ENCODE peak calls at places on chromosomes 6 and 20, in seven cellular contexts. One of them, this sample, is unnamed.

GRCh38 chr20:8670900-8671229 is 398.0 kb upstream of the PLCB4 start:
- DNase-seq in astrocyte of the spinal cord: no peak
- DNase-seq in AG10803: peak
- DNase-seq in activated CD8-positive, alpha-beta T cell treated with anti-CD3 and anti-CD28 coated beads for 36 hours: no peak
- DNase-seq in mammary epithelial cell: no peak
- DNase-seq in GM13977: no peak
- DNase-seq in prostate gland: no peak
- DNase-seq in this sample: no peak

GRCh38 chr20:14838663-14839650 is 501.5 kb upstream of the FLRT3 start:
- DNase-seq in mammary epithelial cell: no peak
- DNase-seq in AG10803: peak
- DNase-seq in astrocyte of the spinal cord: peak
- DNase-seq in GM13977: no peak
- DNase-seq in prostate gland: peak
- DNase-seq in activated CD8-positive, alpha-beta T cell treated with anti-CD3 and anti-CD28 coated beads for 36 hours: no peak
- DNase-seq in this sample: no peak

GRCh38 chr20:32463642-32464400 is 105.7 kb downstream of the ASXL1 start:
- DNase-seq in AG10803: no peak
- DNase-seq in activated CD8-positive, alpha-beta T cell treated with anti-CD3 and anti-CD28 coated beads for 36 hours: no peak
- DNase-seq in prostate gland: peak
- DNase-seq in astrocyte of the spinal cord: no peak
- DNase-seq in mammary epithelial cell: no peak
- DNase-seq in GM13977: no peak
- DNase-seq in this sample: no peak

GRCh38 chr20:12061471-12061870 is 143.8 kb downstream of the BTBD3 start:
- DNase-seq in astrocyte of the spinal cord: no peak
- DNase-seq in AG10803: peak
- DNase-seq in GM13977: no peak
- DNase-seq in prostate gland: no peak
- DNase-seq in mammary epithelial cell: no peak
- DNase-seq in activated CD8-positive, alpha-beta T cell treated with anti-CD3 and anti-CD28 coated beads for 36 hours: no peak
- DNase-seq in this sample: no peak

GRCh38 chr6:118923035-118923434 is 11.9 kb downstream of the MCM9 start:
- DNase-seq in prostate gland: no peak
- DNase-seq in activated CD8-positive, alpha-beta T cell treated with anti-CD3 and anti-CD28 coated beads for 36 hours: no peak
- DNase-seq in astrocyte of the spinal cord: no peak
- DNase-seq in GM13977: no peak
- DNase-seq in AG10803: no peak
- DNase-seq in mammary epithelial cell: no peak
- DNase-seq in this sample: no peak

GRCh38 chr20:24727795-24728194 is 221.3 kb upstream of the CST7 start:
- DNase-seq in prostate gland: no peak
- DNase-seq in GM13977: no peak
- DNase-seq in mammary epithelial cell: no peak
- DNase-seq in AG10803: no peak
- DNase-seq in astrocyte of the spinal cord: no peak
- DNase-seq in activated CD8-positive, alpha-beta T cell treated with anti-CD3 and anti-CD28 coated beads for 36 hours: no peak
- DNase-seq in this sample: no peak

GRCh38 chr6:11354019-11354418 is 121.6 kb upstream of the NEDD9 start:
- DNase-seq in activated CD8-positive, alpha-beta T cell treated with anti-CD3 and anti-CD28 coated beads for 36 hours: peak
- DNase-seq in GM13977: no peak
- DNase-seq in prostate gland: peak
- DNase-seq in mammary epithelial cell: peak
- DNase-seq in astrocyte of the spinal cord: peak
- DNase-seq in AG10803: peak
- DNase-seq in this sample: no peak

GRCh38 chr6:25950297-25950696 is 12.3 kb upstream of the TRIM38 start:
- DNase-seq in prostate gland: no peak
- DNase-seq in astrocyte of the spinal cord: no peak
- DNase-seq in activated CD8-positive, alpha-beta T cell treated with anti-CD3 and anti-CD28 coated beads for 36 hours: no peak
- DNase-seq in AG10803: no peak
- DNase-seq in mammary epithelial cell: no peak
- DNase-seq in GM13977: no peak
- DNase-seq in this sample: no peak

GRCh38 chr20:50341050-50341449 is 150.4 kb downstream of the CEBPB start:
- DNase-seq in astrocyte of the spinal cord: no peak
- DNase-seq in AG10803: no peak
- DNase-seq in mammary epithelial cell: no peak
- DNase-seq in prostate gland: no peak
- DNase-seq in activated CD8-positive, alpha-beta T cell treated with anti-CD3 and anti-CD28 coated beads for 36 hours: no peak
- DNase-seq in GM13977: no peak
- DNase-seq in this sample: no peak

GRCh38 chr20:45783656-45784294 is 7.9 kb downstream of the WFDC3 start:
- DNase-seq in mammary epithelial cell: peak
- DNase-seq in AG10803: no peak
- DNase-seq in activated CD8-positive, alpha-beta T cell treated with anti-CD3 and anti-CD28 coated beads for 36 hours: no peak
- DNase-seq in GM13977: no peak
- DNase-seq in astrocyte of the spinal cord: peak
- DNase-seq in prostate gland: peak
- DNase-seq in this sample: no peak

GRCh38 chr6:24274441-24275083 is 83.3 kb downstream of the DCDC2 start:
- DNase-seq in AG10803: peak
- DNase-seq in prostate gland: no peak
- DNase-seq in mammary epithelial cell: peak
- DNase-seq in GM13977: peak
- DNase-seq in astrocyte of the spinal cord: peak
- DNase-seq in activated CD8-positive, alpha-beta T cell treated with anti-CD3 and anti-CD28 coated beads for 36 hours: no peak
- DNase-seq in this sample: peak

GRCh38 chr6:122654016-122654415 is 43.8 kb downstream of the PKIB start:
- DNase-seq in astrocyte of the spinal cord: peak
- DNase-seq in mammary epithelial cell: no peak
- DNase-seq in GM13977: no peak
- DNase-seq in prostate gland: no peak
- DNase-seq in AG10803: no peak
- DNase-seq in activated CD8-positive, alpha-beta T cell treated with anti-CD3 and anti-CD28 coated beads for 36 hours: no peak
- DNase-seq in this sample: no peak

GRCh38 chr6:129312865-129313264 is 397.1 kb downstream of the ARHGAP18 start:
- DNase-seq in prostate gland: no peak
- DNase-seq in mammary epithelial cell: peak
- DNase-seq in GM13977: no peak
- DNase-seq in AG10803: peak
- DNase-seq in astrocyte of the spinal cord: peak
- DNase-seq in activated CD8-positive, alpha-beta T cell treated with anti-CD3 and anti-CD28 coated beads for 36 hours: no peak
- DNase-seq in this sample: no peak

GRCh38 chr20:58818585-58819285 is 32.0 kb downstream of the GNAS-AS1 start:
- DNase-seq in prostate gland: no peak
- DNase-seq in GM13977: no peak
- DNase-seq in AG10803: peak
- DNase-seq in activated CD8-positive, alpha-beta T cell treated with anti-CD3 and anti-CD28 coated beads for 36 hours: peak
- DNase-seq in astrocyte of the spinal cord: peak
- DNase-seq in mammary epithelial cell: peak
- DNase-seq in this sample: no peak

GRCh38 chr6:135522975-135523692 is 25.6 kb upstream of the AHI1 start:
- DNase-seq in mammary epithelial cell: no peak
- DNase-seq in GM13977: no peak
- DNase-seq in AG10803: peak
- DNase-seq in astrocyte of the spinal cord: no peak
- DNase-seq in activated CD8-positive, alpha-beta T cell treated with anti-CD3 and anti-CD28 coated beads for 36 hours: no peak
- DNase-seq in prostate gland: no peak
- DNase-seq in this sample: no peak
- TF ChIP-seq CTCF in mammary epithelial cell: no peak
- TF ChIP-seq CTCF in GM13977: no peak
- TF ChIP-seq CTCF in AG10803: no peak
- TF ChIP-seq CTCF in astrocyte of the spinal cord: no peak
- TF ChIP-seq CTCF in activated CD8-positive, alpha-beta T cell treated with anti-CD3 and anti-CD28 coated beads for 36 hours: no peak
- TF ChIP-seq CTCF in prostate gland: no peak
- TF ChIP-seq CTCF in this sample: no peak

DNA sequence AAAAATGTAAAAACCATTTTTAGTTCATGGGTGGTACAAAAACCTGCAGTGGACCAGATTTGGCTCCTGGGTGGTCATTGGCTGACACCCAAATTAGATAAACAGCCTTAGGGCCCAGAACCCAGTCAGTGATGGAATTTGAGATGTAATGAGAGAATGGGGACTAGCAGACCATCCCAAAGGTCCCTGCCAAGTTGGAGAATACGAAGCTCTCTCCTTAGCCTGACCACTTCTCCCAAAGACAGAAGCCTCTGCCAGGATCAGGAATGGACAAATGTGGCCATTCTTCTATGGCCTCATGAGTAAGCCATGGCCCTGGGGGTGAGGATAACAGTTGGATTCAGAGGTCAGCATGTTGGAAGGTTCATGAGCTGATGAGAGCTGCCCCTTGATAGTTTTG is 194.6 kb downstream of the NFATC2 start:
- DNase-seq in activated CD8-positive, alpha-beta T cell treated with anti-CD3 and anti-CD28 coated beads for 36 hours: no peak
- DNase-seq in AG10803: no peak
- DNase-seq in GM13977: no peak
- DNase-seq in prostate gland: no peak
- DNase-seq in astrocyte of the spinal cord: no peak
- DNase-seq in mammary epithelial cell: no peak
- DNase-seq in this sample: no peak
- TF ChIP-seq CTCF in activated CD8-positive, alpha-beta T cell treated with anti-CD3 and anti-CD28 coated beads for 36 hours: no peak
- TF ChIP-seq CTCF in AG10803: no peak
- TF ChIP-seq CTCF in GM13977: no peak
- TF ChIP-seq CTCF in prostate gland: no peak
- TF ChIP-seq CTCF in astrocyte of the spinal cord: no peak
- TF ChIP-seq CTCF in mammary epithelial cell: no peak
- TF ChIP-seq CTCF in this sample: no peak

DNA sequence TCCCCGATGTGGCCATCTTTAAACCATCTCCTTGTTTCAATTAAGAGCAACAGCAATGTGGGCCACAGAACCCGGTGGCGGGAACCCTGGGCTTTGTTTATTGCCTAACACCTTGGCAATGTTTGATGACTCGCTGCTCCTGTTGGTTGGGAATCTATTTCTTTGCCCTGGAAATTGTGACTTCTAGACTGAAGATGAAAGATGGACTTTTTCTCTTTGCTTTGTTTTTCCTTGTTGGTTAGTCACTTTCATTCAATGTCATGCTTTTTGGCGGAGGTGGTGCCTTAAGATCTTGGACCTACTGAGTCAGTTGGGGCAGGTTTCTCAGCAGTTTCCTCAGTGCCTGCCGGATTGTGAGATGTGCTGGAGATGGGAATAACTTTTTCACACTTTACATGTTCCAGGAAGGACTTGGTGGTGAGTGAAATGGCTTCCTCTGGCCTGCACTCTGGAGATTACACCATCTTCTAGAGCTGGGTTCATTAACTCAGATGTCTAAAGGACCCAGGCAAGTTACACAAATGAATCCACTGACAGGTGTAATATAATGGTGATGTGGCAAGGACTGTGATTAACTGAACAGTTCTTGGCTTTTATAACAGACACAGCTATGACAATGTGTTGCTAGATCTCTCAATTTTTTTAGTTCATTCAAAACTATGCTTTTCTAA is 56.3 kb downstream of the TSHZ2 start:
- DNase-seq in AG10803: peak
- DNase-seq in mammary epithelial cell: peak
- DNase-seq in GM13977: no peak
- DNase-seq in activated CD8-positive, alpha-beta T cell treated with anti-CD3 and anti-CD28 coated beads for 36 hours: no peak
- DNase-seq in prostate gland: no peak
- DNase-seq in astrocyte of the spinal cord: no peak
- DNase-seq in this sample: no peak
- TF ChIP-seq CTCF in AG10803: no peak
- TF ChIP-seq CTCF in mammary epithelial cell: no peak
- TF ChIP-seq CTCF in GM13977: no peak
- TF ChIP-seq CTCF in activated CD8-positive, alpha-beta T cell treated with anti-CD3 and anti-CD28 coated beads for 36 hours: no peak
- TF ChIP-seq CTCF in prostate gland: no peak
- TF ChIP-seq CTCF in astrocyte of the spinal cord: no peak
- TF ChIP-seq CTCF in this sample: no peak

DNA sequence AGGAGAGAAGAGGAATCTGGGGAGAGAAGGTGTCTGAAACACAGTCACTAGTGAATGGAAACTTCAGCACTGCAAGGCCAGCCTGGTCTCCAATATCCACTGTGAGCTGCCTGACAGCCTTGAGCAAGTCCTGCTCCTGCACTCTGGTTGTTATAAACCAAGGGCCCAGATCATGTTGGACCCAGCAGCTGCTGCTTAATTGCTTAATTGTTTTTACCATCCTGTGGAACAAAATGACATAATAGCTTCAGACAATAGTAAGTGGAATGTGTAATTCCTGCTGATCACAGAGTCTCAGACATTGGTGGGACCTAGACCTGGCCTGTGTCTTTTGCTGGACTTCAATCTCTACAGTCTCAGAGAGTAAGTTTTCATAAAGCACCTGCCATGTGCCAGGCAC is 833.7 kb downstream of the TFAP2A start:
- DNase-seq in AG10803: no peak
- DNase-seq in mammary epithelial cell: no peak
- DNase-seq in activated CD8-positive, alpha-beta T cell treated with anti-CD3 and anti-CD28 coated beads for 36 hours: no peak
- DNase-seq in GM13977: no peak
- DNase-seq in prostate gland: no peak
- DNase-seq in astrocyte of the spinal cord: no peak
- DNase-seq in this sample: no peak
- TF ChIP-seq CTCF in AG10803: no peak
- TF ChIP-seq CTCF in mammary epithelial cell: no peak
- TF ChIP-seq CTCF in activated CD8-positive, alpha-beta T cell treated with anti-CD3 and anti-CD28 coated beads for 36 hours: no peak
- TF ChIP-seq CTCF in GM13977: no peak
- TF ChIP-seq CTCF in prostate gland: no peak
- TF ChIP-seq CTCF in astrocyte of the spinal cord: no peak
- TF ChIP-seq CTCF in this sample: no peak

GRCh38 chr6:27312146-27312949 is at the start of gene POM121L2:
- DNase-seq in astrocyte of the spinal cord: peak
- DNase-seq in prostate gland: peak
- DNase-seq in mammary epithelial cell: peak
- DNase-seq in AG10803: peak
- DNase-seq in activated CD8-positive, alpha-beta T cell treated with anti-CD3 and anti-CD28 coated beads for 36 hours: peak
- DNase-seq in GM13977: peak
- DNase-seq in this sample: peak
- TF ChIP-seq CTCF in astrocyte of the spinal cord: peak
- TF ChIP-seq CTCF in prostate gland: peak
- TF ChIP-seq CTCF in mammary epithelial cell: peak
- TF ChIP-seq CTCF in AG10803: peak
- TF ChIP-seq CTCF in activated CD8-positive, alpha-beta T cell treated with anti-CD3 and anti-CD28 coated beads for 36 hours: peak
- TF ChIP-seq CTCF in GM13977: peak
- TF ChIP-seq CTCF in this sample: peak

DNA sequence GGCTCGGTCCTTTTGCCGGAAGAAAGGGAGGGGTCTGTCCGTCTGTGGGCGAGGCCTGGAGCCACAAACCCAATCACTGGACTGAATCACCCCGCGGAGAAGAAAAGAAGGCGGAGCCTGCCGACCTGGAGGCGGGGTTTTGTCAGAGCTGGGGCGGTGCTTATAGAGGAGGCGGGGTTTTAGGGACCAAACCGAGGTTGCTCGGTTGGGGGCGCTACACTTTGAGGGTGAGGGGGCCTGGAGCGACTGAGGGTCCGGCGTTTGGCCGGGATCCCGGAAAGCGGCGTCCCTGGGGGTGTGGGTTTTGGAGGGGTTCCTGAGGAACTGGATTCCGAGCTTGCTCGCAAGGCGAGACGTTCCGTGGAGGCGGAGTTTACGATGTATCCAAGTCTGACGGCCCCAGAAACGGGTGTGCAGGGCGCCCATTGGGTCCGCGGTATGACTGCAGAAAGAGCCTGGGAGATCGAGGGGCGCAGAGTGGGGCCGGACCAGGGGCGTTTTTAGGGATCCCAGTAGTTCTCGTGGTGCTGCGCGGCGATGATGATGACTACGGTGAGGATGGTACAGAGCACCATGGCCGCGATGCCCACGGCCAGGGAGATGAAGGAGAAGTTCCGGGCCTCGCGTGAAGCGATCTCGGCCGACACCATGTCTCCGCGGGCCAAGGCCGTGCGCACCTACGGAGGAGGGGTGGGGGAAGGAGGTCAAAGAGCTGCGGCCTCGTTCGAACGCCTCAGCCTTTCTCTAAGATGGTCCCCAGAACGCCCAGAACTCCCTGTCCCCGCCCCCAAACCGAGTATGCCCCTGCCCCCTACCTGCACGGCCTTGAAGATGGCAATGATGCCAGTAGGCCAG is 2.8 kb downstream of the PRRT1 start:
- DNase-seq in astrocyte of the spinal cord: peak
- DNase-seq in mammary epithelial cell: no peak
- DNase-seq in prostate gland: peak
- DNase-seq in activated CD8-positive, alpha-beta T cell treated with anti-CD3 and anti-CD28 coated beads for 36 hours: peak
- DNase-seq in GM13977: no peak
- DNase-seq in AG10803: no peak
- DNase-seq in this sample: no peak
- TF ChIP-seq CTCF in astrocyte of the spinal cord: peak
- TF ChIP-seq CTCF in mammary epithelial cell: peak
- TF ChIP-seq CTCF in prostate gland: no peak
- TF ChIP-seq CTCF in activated CD8-positive, alpha-beta T cell treated with anti-CD3 and anti-CD28 coated beads for 36 hours: peak
- TF ChIP-seq CTCF in GM13977: no peak
- TF ChIP-seq CTCF in AG10803: no peak
- TF ChIP-seq CTCF in this sample: peak

This sample was measured in OCI-LY7.